ENCODE peak calls at places on chromosomes 2 and 18, in four cellular contexts. H, L, A and G are unnamed samples.

GRCh38 chr18:41967680-41968079 is 12.6 kb downstream of the PIK3C3 start:
- DNase-seq in H (no peak), L (no peak), A (no peak), G (no peak)

GRCh38 chr18:7748252-7749000 is 181.3 kb downstream of the PTPRM start:
- DNase-seq in H (no peak), L (no peak), A (no peak), G (no peak)

GRCh38 chr2:218631837-218632236 is 24.1 kb downstream of the PLCD4 start:
- DNase-seq in H (no peak), L (no peak), A (no peak), G (no peak)

GRCh38 chr2:159209341-159210306 is 76.9 kb downstream of the WDSUB1 start:
- DNase-seq in H (peak), L (no peak), A (no peak), G (no peak)

GRCh38 chr2:221503965-221504364 is 68.1 kb downstream of the EPHA4 start:
- DNase-seq in H (no peak), L (no peak), A (no peak), G (no peak)

GRCh38 chr2:236558999-236559978 is 10.3 kb upstream of the ACKR3 start:
- DNase-seq in H (no peak), L (no peak), A (no peak), G (no peak)

GRCh38 chr18:25144835-25145234 is 207.1 kb downstream of the ZNF521 start:
- DNase-seq in H (no peak), L (no peak), A (peak), G (no peak)

GRCh38 chr18:80050797-80051196 is 16.6 kb downstream of the RBFA start:
- DNase-seq in H (no peak), L (no peak), A (no peak), G (no peak)

GRCh38 chr18:51039138-51040112 is 9.4 kb downstream of the SMAD4 start:
- DNase-seq in H (no peak), L (no peak), A (no peak), G (no peak)

GRCh38 chr18:51041677-51042076 is 11.7 kb downstream of the SMAD4 start:
- DNase-seq in H (no peak), L (no peak), A (no peak), G (no peak)

GRCh38 chr18:51037230-51037629 is 7.2 kb downstream of the SMAD4 start:
- DNase-seq in H (no peak), L (no peak), A (no peak), G (no peak)

GRCh38 chr18:51032193-51032592 is 2.2 kb downstream of the SMAD4 start:
- DNase-seq in H (no peak), L (no peak), A (no peak), G (no peak)

GRCh38 chr18:51038110-51038509 is 8.1 kb downstream of the SMAD4 start:
- DNase-seq in H (no peak), L (no peak), A (peak), G (no peak)
- TF ChIP-seq SUZ12 in H (no peak), L (no peak), A (no peak), G (no peak)

GRCh38 chr2:216768908-216769401 is 73.6 kb upstream of the IGFBP5 start:
- DNase-seq in H (no peak), L (no peak), A (peak), G (no peak)

GRCh38 chr2:216770050-216770449 is 74.7 kb upstream of the IGFBP5 start:
- DNase-seq in H (no peak), L (peak), A (no peak), G (no peak)

GRCh38 chr2:216761119-216761518 is 65.8 kb upstream of the IGFBP5 start:
- DNase-seq in H (no peak), L (no peak), A (no peak), G (no peak)

GRCh38 chr2:216761809-216762208 is 66.5 kb upstream of the IGFBP5 start:
- DNase-seq in H (no peak), L (peak), A (no peak), G (no peak)

GRCh38 chr2:216765810-216766259 is 70.5 kb upstream of the IGFBP5 start:
- DNase-seq in H (no peak), L (peak), A (peak), G (peak)
- H3K4me3 ChIP-seq in H (no peak), L (no peak), A (no peak), G (no peak)

GRCh38 chr2:132412021-132412420 is 4.6 kb upstream of the GPR39 start:
- DNase-seq in H (no peak), L (no peak), A (no peak), G (no peak)

GRCh38 chr2:132415256-132416079 is 1.1 kb upstream of the GPR39 start:
- DNase-seq in H (no peak), L (no peak), A (no peak), G (no peak)

GRCh38 chr2:132417430-132418035 is 928 bp downstream of the GPR39 start:
- DNase-seq in H (no peak), L (no peak), A (no peak), G (no peak)

GRCh38 chr2:132416996-132417395 is 391 bp downstream of the GPR39 start:
- DNase-seq in H (no peak), L (no peak), A (no peak), G (no peak)

GRCh38 chr2:132416080-132416911 is at the start of gene GPR39:
- DNase-seq in H (no peak), L (peak), A (peak), G (peak)
- TF ChIP-seq ZNF274 in H (no peak), L (no peak), A (no peak), G (no peak)

GRCh38 chr2:175941699-175942098 is 60.4 kb downstream of the LNPK start:
- DNase-seq in H (no peak), L (no peak), A (no peak), G (no peak)
- TF ChIP-seq SUZ12 in H (no peak), L (no peak), A (no peak), G (no peak)

DNA sequence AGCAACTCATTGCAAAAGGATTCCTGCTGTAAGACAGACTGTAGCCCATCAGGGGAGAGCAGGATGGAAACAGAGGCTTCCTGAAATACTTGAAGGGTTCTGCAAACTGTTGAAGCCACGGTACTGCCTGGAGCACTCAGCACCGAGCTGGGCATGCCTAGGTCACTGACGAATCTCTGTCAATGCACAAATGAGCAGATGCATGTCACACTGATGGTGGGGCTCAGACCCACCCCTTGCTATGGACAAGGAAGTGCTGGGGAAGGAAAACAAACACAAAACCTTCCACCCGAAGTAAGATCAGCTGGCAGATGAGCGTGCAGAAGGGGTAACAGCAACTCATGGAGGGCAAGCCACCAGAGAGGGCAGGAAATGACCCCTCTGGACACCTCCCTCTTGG is 136.7 kb downstream of the BCL2 start:
- DNase-seq in H (no peak), L (no peak), A (no peak), G (no peak)
- H3K4me3 ChIP-seq in H (peak), L (no peak), A (no peak), G (no peak)

DNA sequence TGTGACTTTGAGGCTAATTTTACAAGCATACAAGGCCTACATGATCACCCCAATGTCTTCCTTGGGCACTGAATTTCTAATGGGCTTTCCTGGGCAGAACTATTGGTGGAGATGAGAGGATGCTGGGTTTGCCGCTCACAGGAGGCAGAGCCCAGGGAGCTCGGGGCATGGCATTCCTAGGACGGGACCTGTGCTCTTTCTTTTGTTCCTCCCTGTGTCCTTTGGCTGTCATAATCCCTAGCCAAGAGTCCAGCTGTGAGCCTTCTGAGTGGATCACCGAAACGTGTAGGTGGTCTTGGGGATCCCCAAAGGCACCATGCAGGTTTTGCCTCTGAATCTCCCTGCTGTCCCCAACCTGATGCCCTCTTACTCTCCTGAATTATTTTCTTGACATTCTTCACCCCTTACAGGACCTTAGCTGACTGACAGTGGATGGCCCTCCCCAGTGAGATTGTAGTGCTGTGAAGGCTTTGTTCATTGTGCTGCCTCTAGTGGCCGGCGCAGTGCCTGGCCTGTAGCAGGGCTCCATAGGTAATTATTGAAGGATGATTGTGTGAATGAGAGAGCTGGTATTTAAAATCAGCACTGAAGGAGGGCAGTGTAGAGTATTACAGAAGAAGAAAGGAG is 221.9 kb downstream of the ZNF407 start:
- DNase-seq in H (no peak), L (peak), A (peak), G (peak)
- TF ChIP-seq ZNF274 in H (no peak), L (no peak), A (no peak), G (no peak)

DNA sequence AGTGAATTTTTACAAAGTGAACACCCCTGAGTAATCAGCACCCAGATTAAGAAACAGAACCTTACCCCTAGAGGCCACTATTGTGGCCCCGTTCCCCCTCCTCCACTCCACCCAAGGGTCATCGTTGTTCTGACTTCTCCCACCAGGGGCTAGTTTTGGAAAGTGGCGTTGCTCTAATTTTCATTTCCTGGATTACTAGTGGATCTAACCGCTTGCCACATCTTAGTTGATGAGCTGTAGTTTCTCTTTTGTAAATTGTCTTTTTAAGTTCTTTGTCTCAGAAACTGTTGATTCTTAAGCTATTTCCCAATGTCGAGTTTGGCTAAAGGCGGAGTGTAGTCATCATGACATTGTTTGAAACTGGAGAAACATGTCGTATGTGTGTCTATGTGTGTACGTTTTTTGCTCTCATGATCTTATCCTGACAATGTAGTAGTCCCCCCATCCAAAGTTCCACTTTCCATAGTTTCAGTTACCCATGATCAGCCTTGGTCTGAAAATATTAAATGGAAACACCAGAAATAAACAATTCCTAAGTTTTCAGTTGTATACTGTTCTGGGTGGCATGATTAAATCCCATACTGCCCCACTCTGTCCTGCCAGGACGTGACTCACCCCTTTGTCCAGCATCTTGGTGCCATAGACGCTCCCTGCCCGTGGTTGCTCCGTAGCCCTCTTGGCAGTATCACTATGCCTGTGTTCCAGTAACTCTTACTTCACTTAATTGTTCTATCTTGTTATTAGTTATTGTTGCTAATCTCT is 71.0 kb upstream of the SP3 start:
- DNase-seq in H (no peak), L (no peak), A (no peak), G (no peak)
- TF ChIP-seq SUZ12 in H (no peak), L (no peak), A (no peak), G (no peak)

DNA sequence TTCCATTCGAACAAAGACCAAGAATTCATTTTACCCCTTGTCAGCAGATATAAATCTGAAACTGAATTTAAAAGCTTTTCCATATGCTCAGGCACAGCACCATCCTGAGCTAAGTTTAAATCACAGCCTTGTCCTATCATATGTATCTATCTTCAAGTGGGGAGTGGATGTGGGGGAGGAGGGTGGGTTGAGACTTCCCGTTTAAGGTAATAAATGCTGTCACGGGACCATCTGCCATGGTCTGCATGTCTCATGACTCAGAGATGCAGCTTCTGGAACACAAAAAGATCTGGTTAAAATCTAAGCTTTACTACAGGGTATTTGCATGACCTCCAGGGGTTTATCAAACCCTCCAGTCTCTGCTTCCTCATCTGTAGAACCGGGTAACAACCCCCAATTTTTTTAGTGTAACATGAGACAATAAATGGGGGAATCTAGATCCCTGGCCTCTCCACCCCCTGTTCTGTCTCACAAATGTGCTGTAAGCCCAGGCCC is 377.7 kb upstream of the ST6GAL2 start:
- DNase-seq in H (no peak), L (no peak), A (no peak), G (no peak)
- H3K4me3 ChIP-seq in H (no peak), L (no peak), A (no peak), G (no peak)

DNA sequence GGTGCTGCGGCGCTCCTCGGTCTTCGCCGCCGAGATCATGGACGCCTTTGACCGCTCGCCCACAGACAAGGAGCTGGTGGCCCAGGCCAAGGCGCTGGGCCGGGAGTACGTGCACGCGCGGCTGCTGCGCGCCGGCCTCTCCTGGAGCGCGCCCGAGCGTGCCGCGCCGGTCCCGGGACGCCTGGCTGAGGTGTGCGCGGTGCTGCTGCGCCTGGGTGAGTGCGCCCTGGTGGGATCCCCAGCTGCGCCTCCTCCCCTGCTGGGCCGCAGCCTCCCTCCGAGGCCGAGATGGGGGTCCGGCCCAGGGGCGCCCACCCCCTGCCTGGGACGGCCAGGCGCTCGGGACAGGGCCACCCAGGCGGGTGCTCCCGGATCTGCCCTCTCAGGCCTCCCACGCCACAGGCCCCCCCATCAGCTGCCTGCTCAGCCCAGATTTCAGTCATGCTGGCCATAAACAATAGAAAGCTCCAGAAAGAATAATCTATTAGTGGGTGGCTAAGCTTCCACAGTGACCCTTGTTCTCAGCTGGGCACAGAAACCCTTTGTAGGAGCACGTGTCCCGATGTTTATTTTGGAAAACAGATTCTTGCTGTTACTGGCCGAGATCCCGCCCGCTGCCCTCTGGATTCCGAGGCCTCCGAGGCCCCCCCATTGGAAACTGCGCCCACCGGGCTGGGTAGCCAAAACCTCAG is 1.1 kb downstream of the BOK start:
- DNase-seq in H (no peak), L (peak), A (peak), G (no peak)
- TF ChIP-seq ZNF274 in H (no peak), L (no peak), A (no peak), G (no peak)

GRCh38 chr2:178072383-178073301 is at the start of gene PDE11A:
- DNase-seq in H (no peak), L (peak), A (peak), G (peak)
- TF ChIP-seq SUZ12 in H (no peak), L (peak), A (no peak), G (no peak)